ENCODE peak calls at places on chromosomes 4 and X, in ten cellular contexts. Q is NCI-H1417; P is sciatic nerve; L is stimulated activated CD4-positive, alpha-beta T cell treated with anti-CD3 and anti-CD28 coated beads, TNF-alpha, amount 100 ng/mL, for 4 hours; R is ACHN; I is HCEC 1CT; O is heart left ventricle; B is GDM1; J is mucosa of descending colon; K is midbrain. Y is an unnamed sample.

GRCh38 chr4:158938462-158939044 is 164.3 kb upstream of the RAPGEF2 start:
- DNase-seq in Q (peak), P (no peak), L (no peak), R (no peak), I (no peak), O (no peak), B (no peak), J (no peak), K (no peak), Y (no peak)

GRCh38 chr4:7763788-7764187 is 175.9 kb downstream of the AFAP1 start:
- DNase-seq in Q (no peak), P (no peak), L (no peak), R (peak), I (no peak), O (no peak), B (no peak), J (no peak), K (no peak), Y (no peak)

GRCh38 chr4:102342404-102343074 is 2.7 kb downstream of the SLC39A8 start:
- DNase-seq in Q (peak), P (no peak), L (no peak), R (no peak), I (no peak), O (no peak), B (no peak), J (no peak), K (no peak), Y (no peak)

GRCh38 chrX:15087747-15088146 is 182.1 kb downstream of the ASB9 start:
- DNase-seq in Q (no peak), P (no peak), L (no peak), R (no peak), I (no peak), O (no peak), B (no peak), J (no peak), K (no peak), Y (no peak)

GRCh38 chrX:71143508-71143907 is 1.1 kb upstream of the NLGN3 start:
- DNase-seq in Q (no peak), P (peak), L (no peak), R (no peak), I (no peak), O (no peak), B (no peak), J (no peak), K (peak), Y (peak)

GRCh38 chr4:2925931-2926860 is 37.0 kb downstream of the NOP14 start:
- DNase-seq in Q (no peak), P (no peak), L (no peak), R (no peak), I (no peak), O (no peak), B (no peak), J (peak), K (no peak), Y (no peak)

GRCh38 chr4:153152453-153153338 is 51.5 kb upstream of the TRIM2 start:
- DNase-seq in Q (peak), P (peak), L (peak), R (peak), I (no peak), O (peak), B (peak), J (peak), K (peak), Y (peak)

GRCh38 chrX:132744470-132744869 is 214.0 kb downstream of the HS6ST2 start:
- DNase-seq in Q (no peak), P (no peak), L (no peak), R (no peak), I (no peak), O (no peak), B (no peak), J (no peak), K (no peak), Y (no peak)

GRCh38 chr4:112348488-112349158 is 51.5 kb downstream of the ALPK1 start:
- DNase-seq in Q (peak), P (no peak), L (no peak), R (peak), I (peak), O (peak), B (no peak), J (no peak), K (peak), Y (no peak)

Y was measured in transverse colon.